ENCODE peak calls at places on chromosome 4, in eight cellular contexts. G, V, B, R, W, F, E and M are unnamed samples.

GRCh38 chr4:57424231-57424897 is 314.2 kb upstream of the IGFBP7 start:
- DNase-seq in G (no peak), V (no peak), B (peak), R (no peak), W (no peak), F (peak), E (peak), M (no peak)

GRCh38 chr4:168633071-168633470 is 136.2 kb downstream of the PALLD start:
- DNase-seq in G (no peak), V (no peak), B (no peak), R (no peak), W (no peak), F (no peak), E (no peak), M (no peak)

GRCh38 chr4:102217345-102217744 is 127.9 kb downstream of the SLC39A8 start:
- DNase-seq in G (no peak), V (no peak), B (no peak), R (no peak), W (no peak), F (no peak), E (no peak), M (no peak)

GRCh38 chr4:128135391-128135790 is 74.3 kb downstream of the LARP1B start:
- DNase-seq in G (no peak), V (no peak), B (no peak), R (no peak), W (no peak), F (no peak), E (no peak), M (no peak)

GRCh38 chr4:8336412-8337075 is 67.0 kb downstream of the HTRA3 start:
- DNase-seq in G (no peak), V (no peak), B (no peak), R (no peak), W (no peak), F (peak), E (no peak), M (no peak)

GRCh38 chr4:40916880-40917279 is 167.1 kb downstream of the NSUN7 start:
- DNase-seq in G (peak), V (no peak), B (no peak), R (peak), W (peak), F (peak), E (peak), M (no peak)

GRCh38 chr4:25760518-25761157 is 102.2 kb downstream of the SEL1L3 start:
- DNase-seq in G (peak), V (no peak), B (no peak), R (no peak), W (no peak), F (peak), E (no peak), M (no peak)

GRCh38 chr4:6772223-6772928 is 10.2 kb upstream of the KIAA0232 start:
- DNase-seq in G (no peak), V (no peak), B (no peak), R (peak), W (no peak), F (no peak), E (peak), M (no peak)

GRCh38 chr4:41692717-41693345 is 55.7 kb downstream of the PHOX2B start:
- DNase-seq in G (peak), V (no peak), B (peak), R (peak), W (peak), F (peak), E (no peak), M (no peak)

GRCh38 chr4:158722291-158722916 is 792 bp downstream of the PPID start:
- DNase-seq in G (peak), V (peak), B (no peak), R (peak), W (peak), F (peak), E (no peak), M (no peak)

GRCh38 chr4:121712001-121712655 is 15.3 kb upstream of the ANXA5 start:
- DNase-seq in G (no peak), V (no peak), B (no peak), R (no peak), W (no peak), F (no peak), E (no peak), M (no peak)

GRCh38 chr4:7777017-7777710 is 162.5 kb downstream of the AFAP1 start:
- DNase-seq in G (no peak), V (no peak), B (no peak), R (no peak), W (no peak), F (no peak), E (peak), M (no peak)

GRCh38 chr4:33302298-33302697 is 2582.1 kb downstream of the PCDH7 start:
- DNase-seq in G (no peak), V (no peak), B (no peak), R (no peak), W (no peak), F (peak), E (no peak), M (no peak)